ENCODE peak calls at places on chromosomes 1 and 21, in four cellular contexts. E is neuronal stem cell, B is neural progenitor cell, G is K562. W is an unnamed sample.

GRCh38 chr1:65401612-65402011 is 18.9 kb upstream of the LEPR start:
- DNase-seq in E (no peak), B (no peak), G (no peak), W (no peak)

GRCh38 chr1:26828352-26829093 is 2.0 kb downstream of the ZDHHC18 start:
- DNase-seq in E (no peak), B (no peak), G (peak), W (no peak)

GRCh38 chr1:212451416-212452322 is 18.9 kb downstream of the NENF start:
- DNase-seq in E (no peak), B (no peak), G (no peak), W (no peak)

GRCh38 chr21:38567577-38568360 is 69.5 kb upstream of the ERG start:
- DNase-seq in E (peak), B (peak), G (no peak), W (no peak)

GRCh38 chr1:108747898-108748297 is 1.4 kb downstream of the STXBP3 start:
- DNase-seq in E (no peak), B (no peak), G (no peak), W (no peak)

GRCh38 chr1:169041371-169041770 is 65.1 kb upstream of the ATP1B1 start:
- DNase-seq in E (no peak), B (no peak), G (no peak), W (no peak)

GRCh38 chr1:101193733-101194169 is 43.1 kb upstream of the S1PR1 start:
- DNase-seq in E (no peak), B (no peak), G (no peak), W (no peak)

GRCh38 chr1:44464361-44464760 is 59.3 kb downstream of the RNF220 start:
- DNase-seq in E (no peak), B (no peak), G (no peak), W (no peak)

GRCh38 chr1:223788746-223789415 is 56.9 kb downstream of the TP53BP2 start:
- DNase-seq in E (no peak), B (no peak), G (peak), W (no peak)

GRCh38 chr1:52632732-52633290 is at the start of gene SHISAL2A:
- DNase-seq in E (peak), B (peak), G (no peak), W (peak)

GRCh38 chr1:52629667-52630066 is 3.3 kb upstream of the SHISAL2A start:
- DNase-seq in E (no peak), B (no peak), G (no peak), W (no peak)

GRCh38 chr1:52634111-52634510 is 1.1 kb downstream of the SHISAL2A start:
- DNase-seq in E (no peak), B (no peak), G (no peak), W (no peak)

GRCh38 chr1:52633291-52633754 is 355 bp downstream of the SHISAL2A start:
- DNase-seq in E (peak), B (peak), G (no peak), W (peak)

GRCh38 chr1:52631759-52632331 is 1.1 kb upstream of the SHISAL2A start:
- DNase-seq in E (no peak), B (no peak), G (peak), W (no peak)
- H3K9ac ChIP-seq in E (no peak), B (no peak), G (peak), W (no peak)

GRCh38 chr1:8023995-8024313 is 2.2 kb downstream of the ERRFI1 start:
- DNase-seq in E (no peak), B (peak), G (no peak), W (no peak)
- H3K9ac ChIP-seq in E (no peak), B (no peak), G (no peak), W (peak)

GRCh38 chr1:46532095-46532494 is 19.4 kb downstream of the KNCN start:
- DNase-seq in E (no peak), B (no peak), G (no peak), W (no peak)

GRCh38 chr1:46535063-46535462 is 16.4 kb downstream of the KNCN start:
- DNase-seq in E (no peak), B (no peak), G (peak), W (peak)

GRCh38 chr1:46530791-46531409 is 20.5 kb downstream of the KNCN start:
- DNase-seq in E (no peak), B (peak), G (no peak), W (no peak)

GRCh38 chr1:46532498-46533178 is 18.8 kb downstream of the KNCN start:
- DNase-seq in E (peak), B (peak), G (peak), W (peak)

GRCh38 chr1:46533179-46533864 is 18.1 kb downstream of the KNCN start:
- DNase-seq in E (no peak), B (peak), G (no peak), W (peak)
- H3K9ac ChIP-seq in E (peak), B (no peak), G (no peak), W (no peak)

DNA sequence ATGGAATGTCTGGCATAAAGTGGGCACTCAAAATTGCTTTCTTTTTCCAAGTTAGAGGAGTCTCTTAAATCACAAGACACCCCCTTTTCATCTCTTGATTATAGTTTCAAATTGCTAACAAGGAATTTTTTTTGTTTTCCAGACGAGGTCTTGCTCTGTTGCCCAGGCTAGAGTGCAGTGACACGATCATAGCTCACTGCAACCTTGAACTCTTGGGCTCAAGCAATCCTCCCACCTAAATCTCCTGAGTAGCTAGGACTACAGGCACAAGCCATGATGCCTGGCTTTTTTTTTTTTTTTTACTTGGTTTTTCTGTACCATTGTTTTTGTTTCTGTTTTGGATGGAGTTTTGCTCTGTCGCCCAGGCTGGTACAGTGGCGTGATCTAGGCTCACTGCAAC is 20.8 kb downstream of the ZZZ3 start:
- DNase-seq in E (no peak), B (no peak), G (no peak), W (no peak)
- H3K9ac ChIP-seq in E (no peak), B (no peak), G (no peak), W (no peak)

DNA sequence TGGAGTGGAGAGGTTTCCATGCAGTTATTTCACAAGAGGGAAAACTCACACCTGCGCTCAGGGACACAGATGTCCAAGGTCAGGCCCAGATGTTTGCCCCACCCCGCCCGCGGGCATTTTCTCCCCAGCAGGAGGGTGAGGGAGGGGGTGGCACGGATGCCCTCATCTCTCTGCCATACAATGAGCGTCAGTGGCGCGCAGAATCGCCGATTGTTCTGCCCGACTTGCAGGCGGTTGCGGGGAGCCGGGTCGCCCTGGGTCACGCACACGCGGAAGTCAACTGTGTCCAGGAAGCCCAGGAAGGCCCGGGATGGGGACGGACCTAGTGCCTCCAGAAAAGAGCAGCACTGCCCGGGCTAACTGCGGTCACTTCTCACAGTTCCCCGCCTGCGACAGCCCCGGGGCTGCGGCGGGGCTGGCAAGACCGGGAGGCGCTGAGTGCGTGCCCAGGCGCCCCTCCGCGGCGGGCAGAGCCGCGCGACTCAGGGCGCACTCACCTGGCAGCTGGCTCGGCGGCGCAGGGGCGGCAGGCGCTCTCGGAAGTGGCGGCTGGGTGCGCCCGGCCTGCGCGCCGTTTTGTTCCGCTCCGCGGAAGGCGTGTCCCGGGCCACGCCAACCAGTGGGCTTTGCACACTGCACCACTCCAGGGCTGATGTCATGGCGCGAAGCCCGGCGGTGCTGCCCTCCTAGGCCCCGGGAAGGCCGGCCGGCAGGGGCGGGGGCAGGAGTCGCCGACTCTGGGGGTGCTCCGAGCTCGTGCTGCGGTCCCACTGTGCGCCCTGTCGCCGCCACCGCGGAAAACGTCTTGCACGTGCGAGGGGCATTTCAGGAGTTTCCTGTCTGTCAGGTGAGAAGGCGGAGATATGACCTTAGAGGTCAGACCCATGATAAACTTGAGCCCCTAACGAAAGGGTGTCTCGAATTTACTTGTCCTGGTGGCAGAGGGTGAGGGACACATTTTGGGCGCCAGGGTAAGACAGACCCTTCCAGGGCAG is at the start of gene CSRP1:
- DNase-seq in E (no peak), B (peak), G (peak), W (peak)
- H3K9ac ChIP-seq in E (peak), B (no peak), G (peak), W (peak)

DNA sequence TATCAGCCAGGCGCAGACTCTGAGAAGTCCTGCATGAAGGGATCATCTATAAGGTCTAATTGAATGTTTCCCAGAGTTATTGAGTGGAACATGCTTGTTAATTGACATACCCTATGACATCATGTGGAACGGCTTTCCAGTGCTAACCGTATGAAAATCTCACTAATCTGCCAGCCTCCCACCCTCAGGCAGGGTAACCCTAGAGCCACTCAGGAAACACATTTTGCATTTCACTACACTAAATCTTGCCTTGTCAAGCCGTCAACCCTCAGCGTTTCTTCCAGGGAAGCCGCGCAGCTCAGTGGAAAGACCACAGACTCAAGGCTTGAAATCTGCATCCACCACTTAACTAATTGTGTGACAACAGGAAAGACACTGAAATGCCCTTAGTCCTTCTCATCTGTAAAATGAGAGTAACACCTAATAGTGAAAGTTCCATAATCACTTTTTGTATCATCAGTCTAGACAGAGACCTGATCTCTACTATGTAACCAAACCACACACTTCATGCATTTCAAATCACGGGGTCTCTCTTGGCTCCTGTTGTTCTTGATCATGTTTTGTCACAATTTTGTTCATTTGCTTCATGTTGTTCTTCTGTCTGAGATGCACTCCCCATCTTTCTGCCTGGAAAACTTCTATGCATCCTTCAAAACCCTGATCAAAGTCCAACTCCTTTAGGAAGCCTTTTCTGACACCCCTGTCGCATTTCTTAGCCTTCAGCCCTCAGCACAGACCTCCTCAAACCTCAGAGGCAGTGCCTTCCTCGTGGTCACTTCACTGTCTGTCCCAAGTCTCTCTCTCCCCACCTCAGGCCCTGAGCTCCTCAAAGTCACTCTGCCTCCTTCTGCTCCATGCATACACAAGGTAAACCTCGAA is 246.5 kb downstream of the TOMM20 start:
- DNase-seq in E (no peak), B (no peak), G (no peak), W (no peak)
- H3K9ac ChIP-seq in E (no peak), B (no peak), G (no peak), W (no peak)

DNA sequence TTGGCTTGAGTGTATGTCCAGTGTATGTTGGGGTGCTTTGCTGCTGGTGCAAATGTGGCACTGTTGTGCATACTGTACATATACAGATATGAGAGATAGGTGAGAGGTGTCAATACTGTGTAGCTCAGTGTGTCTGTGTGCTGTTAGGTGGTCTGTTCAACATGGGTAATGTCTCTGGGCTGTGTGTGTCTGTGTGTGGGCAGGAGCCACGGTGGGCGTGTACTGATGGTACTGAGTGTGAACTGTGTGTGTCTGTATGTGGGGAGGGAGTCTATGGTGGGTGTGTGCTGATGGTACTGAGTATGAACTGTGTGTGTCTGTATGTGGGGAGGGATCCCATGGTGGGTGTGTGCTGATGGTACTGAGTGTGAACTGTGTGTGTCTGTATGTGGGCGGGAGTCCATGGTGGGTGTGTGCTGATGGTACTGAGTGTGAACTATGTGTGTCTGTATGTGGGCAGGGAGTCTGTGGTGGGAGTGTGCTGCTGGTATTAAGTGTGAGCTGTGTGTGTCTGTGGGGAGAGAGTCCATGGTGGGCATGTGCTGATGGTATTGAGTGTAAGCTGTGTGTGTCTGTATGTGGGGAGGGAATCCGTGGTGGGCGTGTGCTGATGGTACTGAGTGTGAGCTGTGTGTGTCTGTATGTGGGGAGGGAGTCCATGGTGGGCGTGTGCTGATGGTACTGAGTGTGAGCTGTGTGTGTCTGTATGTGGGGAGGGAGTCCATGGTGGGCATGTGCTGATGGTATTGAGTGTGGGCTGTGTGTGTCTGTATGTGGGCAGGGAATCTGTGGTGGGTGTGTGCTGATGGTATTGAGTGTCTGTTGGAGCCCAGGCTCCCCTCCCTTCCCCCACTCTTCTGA is 32.2 kb upstream of the FOXO6 start:
- DNase-seq in E (no peak), B (no peak), G (no peak), W (no peak)
- H3K9ac ChIP-seq in E (no peak), B (no peak), G (no peak), W (no peak)

GRCh38 chr1:30748098-30748698 is 9.4 kb downstream of the LAPTM5 start:
- DNase-seq in E (no peak), B (no peak), G (no peak), W (no peak)

GRCh38 chr1:30749691-30750583 is 7.6 kb downstream of the LAPTM5 start:
- DNase-seq in E (no peak), B (no peak), G (no peak), W (peak)

GRCh38 chr1:30750751-30751291 is 6.8 kb downstream of the LAPTM5 start:
- DNase-seq in E (no peak), B (no peak), G (no peak), W (peak)

GRCh38 chr1:30747028-30748008 is 10.3 kb downstream of the LAPTM5 start:
- DNase-seq in E (no peak), B (no peak), G (no peak), W (peak)

GRCh38 chr1:30748699-30749401 is 8.7 kb downstream of the LAPTM5 start:
- DNase-seq in E (no peak), B (no peak), G (no peak), W (peak)
- H3K9ac ChIP-seq in E (no peak), B (no peak), G (peak), W (no peak)

GRCh38 chr1:192632188-192632587 is 3.8 kb upstream of the RGS13 start:
- DNase-seq in E (no peak), B (no peak), G (no peak), W (no peak)
- H3K9ac ChIP-seq in E (no peak), B (no peak), G (no peak), W (no peak)

GRCh38 chr1:25031601-25031965 is 101.5 kb upstream of the RUNX3 start:
- DNase-seq in E (no peak), B (no peak), G (no peak), W (peak)
- H3K9ac ChIP-seq in E (no peak), B (no peak), G (no peak), W (no peak)